ENCODE peak calls at places on chromosomes 5 and 9, in seven cellular contexts. N is neural crest cell; H is body of pancreas; S is BE2C; E is RWPE1; T is HL-60; D is CD8-positive, alpha-beta T cell. W is an unnamed sample.
A peak's percentile ranks its signal among the peaks of the same experiment; 100 is the strongest.

GRCh38 chr9:133944746-133945135 is 47.4 kb downstream of the VAV2 start:
- DNase-seq in N (no peak), H (peak; percentile 59), S (peak; percentile 82), E (peak; percentile 97), T (no peak), D (no peak), W (no peak)

GRCh38 chr5:117623042-117623815 is 1048.6 kb upstream of the SEMA6A start:
- DNase-seq in N (no peak), H (no peak), S (no peak), E (peak; percentile 4), T (no peak), D (no peak), W (no peak)

GRCh38 chr5:81068063-81068462 is 107.9 kb downstream of the RASGRF2 start:
- DNase-seq in N (no peak), H (no peak), S (no peak), E (no peak), T (no peak), D (no peak), W (no peak)

GRCh38 chr5:65334077-65334476 is 147.6 kb downstream of the ADAMTS6 start:
- DNase-seq in N (no peak), H (peak; percentile 80), S (no peak), E (peak; percentile 30), T (no peak), D (no peak), W (no peak)

GRCh38 chr5:90263102-90263501 is 146.5 kb downstream of the CETN3 start:
- DNase-seq in N (no peak), H (no peak), S (no peak), E (no peak), T (no peak), D (no peak), W (no peak)

GRCh38 chr9:70421272-70422180 is 7.1 kb upstream of the KLF9 start:
- DNase-seq in N (no peak), H (peak; percentile 33), S (no peak), E (no peak), T (no peak), D (peak; percentile 63), W (no peak)

GRCh38 chr9:29214702-29215248 is 1641.5 kb upstream of the C9orf72 start:
- DNase-seq in N (peak; percentile 5), H (no peak), S (peak; percentile 14), E (peak; percentile 2), T (no peak), D (no peak), W (peak; percentile 15)

GRCh38 chr9:1051286-1052118 is 1.3 kb downstream of the DMRT2 start:
- DNase-seq in N (peak; percentile 41), H (peak; percentile 77), S (no peak), E (no peak), T (peak; percentile 6), D (no peak), W (peak; percentile 71)

GRCh38 chr5:127153031-127153430 is 79.7 kb upstream of the C5orf63 start:
- DNase-seq in N (no peak), H (no peak), S (no peak), E (no peak), T (no peak), D (no peak), W (no peak)

GRCh38 chr5:43802119-43802518 is 199.1 kb downstream of the NNT start:
- DNase-seq in N (no peak), H (no peak), S (no peak), E (no peak), T (no peak), D (no peak), W (no peak)

GRCh38 chr5:60207031-60207430 is 313.5 kb upstream of the PDE4D start:
- DNase-seq in N (no peak), H (no peak), S (no peak), E (no peak), T (no peak), D (no peak), W (no peak)

GRCh38 chr5:81292130-81292529 is 9.3 kb upstream of the ZCCHC9 start:
- DNase-seq in N (no peak), H (no peak), S (no peak), E (no peak), T (no peak), D (no peak), W (no peak)

GRCh38 chr5:124252094-124252750 is 494.2 kb downstream of the ZNF608 start:
- DNase-seq in N (no peak), H (no peak), S (peak; percentile 65), E (no peak), T (no peak), D (no peak), W (no peak)

GRCh38 chr5:139740138-139740992 is 55.2 kb upstream of the PSD2 start:
- DNase-seq in N (no peak), H (no peak), S (no peak), E (no peak), T (no peak), D (no peak), W (no peak)

GRCh38 chr9:27303219-27303618 is 6.3 kb upstream of the EQTN start:
- DNase-seq in N (no peak), H (peak; percentile 11), S (peak; percentile 28), E (no peak), T (no peak), D (no peak), W (no peak)

GRCh38 chr5:171750316-171750788 is 35.3 kb upstream of the SMIM23 start:
- DNase-seq in N (no peak), H (peak; percentile 34), S (peak; percentile 25), E (no peak), T (no peak), D (no peak), W (no peak)

GRCh38 chr5:71830626-71831539 is 111.8 kb downstream of the CARTPT start:
- DNase-seq in N (no peak), H (peak; percentile 77), S (peak; percentile 91), E (peak; percentile 48), T (no peak), D (no peak), W (no peak)

GRCh38 chr5:73095564-73096238 is 24.7 kb upstream of the TMEM171 start:
- DNase-seq in N (no peak), H (no peak), S (no peak), E (no peak), T (no peak), D (no peak), W (no peak)

GRCh38 chr5:96198673-96199072 is 234.4 kb downstream of the PCSK1 start:
- DNase-seq in N (no peak), H (no peak), S (no peak), E (no peak), T (no peak), D (no peak), W (no peak)

GRCh38 chr5:56984445-56984844 is 32.5 kb upstream of the MIER3 start:
- DNase-seq in N (no peak), H (no peak), S (no peak), E (no peak), T (no peak), D (no peak), W (no peak)

GRCh38 chr9:29969856-29970647 is 2396.8 kb upstream of the C9orf72 start:
- DNase-seq in N (no peak), H (no peak), S (no peak), E (no peak), T (no peak), D (no peak), W (no peak)

GRCh38 chr9:115717711-115718173 is 435.8 kb upstream of the PAPPA start:
- DNase-seq in N (no peak), H (no peak), S (no peak), E (no peak), T (no peak), D (no peak), W (no peak)

GRCh38 chr9:123860603-123861002 is 69.3 kb downstream of the DENND1A start:
- DNase-seq in N (no peak), H (no peak), S (no peak), E (no peak), T (no peak), D (no peak), W (no peak)

GRCh38 chr5:44983006-44983405 is 174.3 kb downstream of the MRPS30 start:
- DNase-seq in N (no peak), H (no peak), S (no peak), E (no peak), T (no peak), D (no peak), W (no peak)

GRCh38 chr5:132227485-132228240 is at the start of gene P4HA2:
- DNase-seq in N (peak; percentile 58), H (peak; percentile 94), S (peak; percentile 80), E (peak; percentile 85), T (peak; percentile 8), D (peak; percentile 53), W (peak; percentile 76)
- TF ChIP-seq CTCF in N (peak; percentile 33), H (peak; percentile 46), S (no peak), E (no peak), T (no peak), D (no peak), W (no peak)

GRCh38 chr5:93578813-93579560 is 2.0 kb downstream of the NR2F1-AS1 start:
- DNase-seq in N (peak; percentile 76), H (peak; percentile 39), S (no peak), E (no peak), T (no peak), D (no peak), W (no peak)
- TF ChIP-seq CTCF in N (no peak), H (no peak), S (peak; percentile 12), E (no peak), T (no peak), D (no peak), W (peak; percentile 16)

DNA sequence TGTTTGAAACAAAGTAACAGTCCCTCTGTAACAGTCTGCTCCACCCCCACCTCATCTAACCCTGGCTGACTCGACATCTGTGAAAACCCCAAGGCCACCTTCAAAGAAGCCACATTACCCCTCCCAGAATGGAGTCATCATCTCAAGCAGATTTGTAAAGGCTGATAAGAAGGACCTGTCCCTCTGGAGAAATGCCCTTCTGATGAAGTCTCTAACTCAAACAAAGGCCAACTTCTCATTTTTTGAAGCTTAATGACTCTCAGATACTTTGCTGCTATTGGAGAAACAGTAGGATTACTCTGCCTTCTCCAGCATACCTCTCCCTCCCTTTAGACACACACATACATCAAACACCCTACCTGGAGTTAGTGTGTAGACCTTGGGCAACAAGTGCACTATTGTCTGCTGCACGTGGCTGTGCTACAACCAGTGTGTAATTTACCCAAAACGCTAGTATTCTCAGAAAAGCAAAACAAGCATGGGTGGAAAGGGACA is 5.3 kb upstream of the SUSD1 start:
- DNase-seq in N (no peak), H (no peak), S (no peak), E (no peak), T (no peak), D (no peak), W (no peak)
- TF ChIP-seq CTCF in N (no peak), H (no peak), S (no peak), E (no peak), T (no peak), D (no peak), W (no peak)

DNA sequence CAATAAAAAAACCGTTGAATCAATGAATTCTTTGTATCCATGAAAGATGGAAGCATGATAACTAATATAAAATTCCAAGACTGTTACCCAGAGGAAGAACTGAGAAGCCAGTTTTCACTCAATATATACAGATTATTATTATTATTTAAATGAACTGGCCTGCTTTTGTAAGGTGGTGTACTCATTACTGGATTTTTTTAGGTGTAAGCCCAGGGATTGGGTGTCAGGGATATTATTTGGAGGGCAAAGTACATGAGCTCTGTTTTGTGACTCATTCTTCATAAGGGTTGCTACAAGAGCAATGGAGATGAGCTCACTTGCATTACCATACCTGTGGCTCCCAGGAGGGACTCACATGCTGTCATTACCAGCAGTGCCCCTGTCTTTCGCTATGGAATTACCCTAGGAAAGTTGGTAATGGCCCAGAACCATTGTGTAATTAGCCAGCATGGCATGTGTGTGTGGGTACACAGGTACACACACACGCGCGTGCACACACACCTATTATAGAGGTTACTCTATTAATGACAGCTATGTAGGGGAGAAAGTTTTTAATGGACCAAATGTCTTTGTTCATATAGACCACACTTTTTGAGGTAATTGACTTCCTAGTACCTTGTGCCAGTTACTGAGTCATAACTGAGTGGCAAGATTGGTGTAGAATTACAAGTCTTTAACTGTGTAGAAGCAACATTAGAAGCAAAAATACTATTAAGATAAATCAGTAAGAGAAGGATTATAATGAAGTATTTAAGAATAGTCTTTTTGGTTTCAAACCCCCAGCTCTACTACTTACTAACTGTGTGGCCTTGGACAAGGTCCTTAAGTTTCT is 143.4 kb downstream of the GDNF start:
- DNase-seq in N (no peak), H (no peak), S (no peak), E (peak; percentile 81), T (no peak), D (no peak), W (no peak)
- TF ChIP-seq CTCF in N (no peak), H (no peak), S (no peak), E (no peak), T (no peak), D (no peak), W (no peak)